ENCODE peak calls at places on chromosomes 12 and 14, in six cellular contexts. V, Z, L, W, J and P are unnamed samples.
A peak's percentile ranks its signal among the peaks of the same experiment; 100 is the strongest.

GRCh38 chr12:20183563-20183962 is 184.8 kb upstream of the PDE3A start:
- DNase-seq in V (no peak), Z (no peak), L (no peak), W (peak; percentile 2), J (no peak), P (no peak)

GRCh38 chr14:105913861-105914260 is 387.5 kb downstream of the TMEM121 start:
- DNase-seq in V (peak; percentile 72), Z (no peak), L (no peak), W (no peak), J (no peak), P (no peak)

GRCh38 chr14:65211341-65211987 is 109.1 kb upstream of the MAX start:
- DNase-seq in V (no peak), Z (peak; percentile 85), L (no peak), W (no peak), J (no peak), P (no peak)

GRCh38 chr12:7872565-7873304 is at the start of gene SLC2A14:
- DNase-seq in V (no peak), Z (no peak), L (no peak), W (no peak), J (no peak), P (no peak)

GRCh38 chr12:118582863-118583262 is 206.5 kb downstream of the SUDS3 start:
- DNase-seq in V (no peak), Z (no peak), L (no peak), W (no peak), J (no peak), P (no peak)

GRCh38 chr14:87013583-87013982 is 979.4 kb downstream of the GALC start:
- DNase-seq in V (no peak), Z (peak; percentile 52), L (no peak), W (peak; percentile 10), J (no peak), P (no peak)

GRCh38 chr12:95848575-95849388 is 10.0 kb upstream of the SNRPF start:
- DNase-seq in V (no peak), Z (peak; percentile 47), L (no peak), W (no peak), J (no peak), P (no peak)

GRCh38 chr12:75155962-75156361 is 53.7 kb downstream of the KCNC2 start:
- DNase-seq in V (no peak), Z (no peak), L (no peak), W (no peak), J (no peak), P (no peak)

GRCh38 chr12:2273288-2273687 is 220.5 kb downstream of the CACNA1C start:
- DNase-seq in V (peak; percentile 90), Z (peak; percentile 80), L (no peak), W (no peak), J (peak; percentile 26), P (no peak)

GRCh38 chr12:56723889-56724659 is 1.0 kb downstream of the NACA start:
- DNase-seq in V (no peak), Z (peak; percentile 95), L (no peak), W (peak; percentile 50), J (no peak), P (peak; percentile 51)

GRCh38 chr14:95527392-95528002 is 7.4 kb upstream of the GLRX5 start:
- DNase-seq in V (no peak), Z (peak; percentile 95), L (no peak), W (no peak), J (no peak), P (no peak)